ENCODE peak calls at places on chromosome 14, in six cellular contexts. Y is psoas muscle, S is tibial nerve, L is progenitor cell of endocrine pancreas, T is transverse colon, X is astrocyte of the cerebellum. F is an unnamed sample.
A peak's percentile ranks its signal among the peaks of the same experiment; 100 is the strongest.

GRCh38 chr14:92408186-92408585 is 85.2 kb downstream of the SLC24A4 start:
- DNase-seq in L (no peak), Y (no peak), T (no peak), X (no peak), S (no peak), F (no peak)

GRCh38 chr14:74573421-74574091 is 38.5 kb downstream of the LTBP2 start:
- DNase-seq in X (no peak), Y (no peak), T (no peak), S (no peak), L (no peak), F (no peak)

GRCh38 chr14:32761381-32761968 is 177.2 kb upstream of the NPAS3 start:
- DNase-seq in X (no peak), T (no peak), Y (no peak), L (no peak), S (no peak), F (no peak)

GRCh38 chr14:54814076-54814475 is 88.5 kb downstream of the GCH1 start:
- DNase-seq in L (no peak), T (no peak), X (no peak), S (no peak), Y (no peak), F (no peak)

GRCh38 chr14:85380891-85381290 is 149.1 kb upstream of the FLRT2 start:
- DNase-seq in L (no peak), S (no peak), X (no peak), T (no peak), Y (no peak), F (no peak)

GRCh38 chr14:20714593-20715250 is 26.2 kb downstream of the ANG start:
- DNase-seq in Y (peak; percentile 71), L (no peak), T (peak; percentile 79), S (peak; percentile 61), X (peak; percentile 9), F (no peak)

GRCh38 chr14:50335389-50335788 is 23.3 kb downstream of the DMAC2L start:
- DNase-seq in X (peak; percentile 74), Y (peak; percentile 36), S (peak; percentile 48), T (peak; percentile 51), L (no peak), F (peak; percentile 52)

GRCh38 chr14:77122555-77123125 is 19.0 kb downstream of the ZDHHC22 start:
- DNase-seq in T (no peak), Y (no peak), L (no peak), X (no peak), S (no peak), F (no peak)

GRCh38 chr14:101335061-101335661 is 226.1 kb upstream of the DIO3 start:
- DNase-seq in X (no peak), S (no peak), L (no peak), T (no peak), Y (no peak), F (no peak)

GRCh38 chr14:105241641-105242040 is 6.7 kb upstream of the BTBD6 start:
- DNase-seq in L (no peak), X (no peak), Y (no peak), T (no peak), S (no peak), F (no peak)

GRCh38 chr14:100393906-100394732 is 71.0 kb downstream of the SLC25A47 start:
- DNase-seq in S (no peak), Y (no peak), X (no peak), L (no peak), T (no peak), F (no peak)

GRCh38 chr14:23435540-23436326 is at the start of gene MYH7:
- DNase-seq in L (no peak), T (peak; percentile 2), X (peak; percentile 22), S (no peak), Y (no peak), F (no peak)

GRCh38 chr14:87334997-87335675 is 657.8 kb downstream of the GALC start:
- DNase-seq in X (no peak), L (no peak), T (no peak), Y (no peak), S (no peak), F (no peak)

GRCh38 chr14:103436533-103436932 is 51.3 kb downstream of the MARK3 start:
- DNase-seq in Y (no peak), L (no peak), X (no peak), T (no peak), S (no peak), F (no peak)

GRCh38 chr14:57937681-57938080 is 71.8 kb upstream of the SLC35F4 start:
- DNase-seq in T (no peak), X (no peak), Y (no peak), S (no peak), L (no peak), F (no peak)

GRCh38 chr14:70898346-70898745 is 8.9 kb upstream of the PCNX1 start:
- DNase-seq in Y (no peak), T (no peak), X (no peak), L (no peak), S (no peak), F (no peak)

GRCh38 chr14:92462568-92462967 is 51.0 kb upstream of the RIN3 start:
- DNase-seq in S (no peak), T (no peak), Y (no peak), X (no peak), L (no peak), F (no peak)

GRCh38 chr14:95388699-95389098 is 69.0 kb upstream of the CLMN start:
- DNase-seq in Y (no peak), T (no peak), L (no peak), X (no peak), S (no peak), F (no peak)

GRCh38 chr14:32379447-32379846 is 50.3 kb downstream of the AKAP6 start:
- DNase-seq in X (no peak), T (no peak), Y (no peak), S (no peak), L (no peak), F (no peak)

DNA sequence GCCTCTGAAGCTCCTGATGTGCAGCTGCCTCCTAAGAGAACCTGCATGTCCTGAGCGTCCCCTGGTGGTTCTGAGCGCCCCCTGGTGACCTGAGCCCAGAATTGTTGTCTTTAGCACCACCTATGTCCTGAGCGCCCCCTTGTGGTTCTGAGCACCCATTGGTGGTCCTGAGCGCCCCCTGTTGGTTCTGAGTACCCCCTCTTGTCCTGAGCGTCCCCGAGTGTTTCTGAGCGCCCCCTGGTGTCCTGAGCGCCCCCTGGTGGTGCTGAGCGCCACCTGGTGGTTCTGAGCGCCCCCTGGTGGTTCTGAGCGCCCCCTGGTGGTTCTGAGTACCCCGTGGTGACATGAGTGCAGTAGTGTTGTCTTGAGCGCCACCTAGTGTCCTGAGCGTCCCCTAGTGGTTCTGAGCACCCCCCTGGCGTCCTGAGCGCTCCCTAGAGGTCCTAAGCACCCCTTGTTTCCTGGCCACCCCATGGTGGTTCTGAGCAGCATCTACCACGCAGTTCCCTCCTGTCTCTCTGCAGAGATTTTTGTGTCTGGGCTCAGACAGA is 782.5 kb downstream of the TMEM121 start:
- DNase-seq in Y (no peak), L (no peak), X (no peak), S (no peak), T (peak; percentile 57), F (no peak)
- TF ChIP-seq CTCF in Y (no peak), L (peak; percentile 22), X (no peak), S (no peak), T (peak; percentile 40), F (peak; percentile 42)

GRCh38 chr14:96501383-96501745 is 818 bp upstream of the PAPOLA start:
- DNase-seq in Y (no peak), S (no peak), L (no peak), T (no peak), X (no peak), F (no peak)
- TF ChIP-seq CTCF in Y (no peak), S (no peak), L (no peak), T (no peak), X (no peak), F (no peak)

GRCh38 chr14:63220526-63220925 is 16.3 kb downstream of the RHOJ start:
- DNase-seq in Y (no peak), L (no peak), X (no peak), T (no peak), S (no peak), F (no peak)
- TF ChIP-seq CTCF in Y (no peak), L (no peak), X (no peak), T (no peak), S (no peak), F (no peak)

DNA sequence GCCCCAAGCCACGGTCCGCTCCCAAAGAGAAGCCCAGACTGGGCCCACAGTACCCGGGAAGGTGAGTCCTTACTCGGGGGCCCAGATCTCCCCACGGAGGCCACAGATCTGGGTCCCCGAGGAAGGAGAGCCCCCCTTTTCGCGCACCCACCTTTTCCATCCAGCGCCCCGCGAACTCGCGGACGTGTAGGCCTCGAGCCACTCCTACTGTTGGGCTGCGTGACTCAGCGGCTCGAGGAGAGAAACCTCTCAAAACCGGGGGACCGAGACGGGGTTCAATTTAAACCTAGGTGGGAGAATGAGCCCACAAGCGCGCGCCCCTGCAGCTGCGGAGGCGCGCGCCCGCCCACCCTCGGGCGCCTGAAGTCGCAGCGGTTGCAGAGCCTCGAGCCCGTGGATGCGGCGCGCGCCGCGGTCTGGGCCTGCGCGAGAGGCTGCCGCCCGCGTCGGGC is 6.3 kb downstream of the SIX6 start:
- DNase-seq in T (no peak), S (no peak), Y (no peak), L (no peak), X (no peak), F (no peak)
- TF ChIP-seq CTCF in T (no peak), S (no peak), Y (no peak), L (no peak), X (peak; percentile 28), F (peak; percentile 6)

DNA sequence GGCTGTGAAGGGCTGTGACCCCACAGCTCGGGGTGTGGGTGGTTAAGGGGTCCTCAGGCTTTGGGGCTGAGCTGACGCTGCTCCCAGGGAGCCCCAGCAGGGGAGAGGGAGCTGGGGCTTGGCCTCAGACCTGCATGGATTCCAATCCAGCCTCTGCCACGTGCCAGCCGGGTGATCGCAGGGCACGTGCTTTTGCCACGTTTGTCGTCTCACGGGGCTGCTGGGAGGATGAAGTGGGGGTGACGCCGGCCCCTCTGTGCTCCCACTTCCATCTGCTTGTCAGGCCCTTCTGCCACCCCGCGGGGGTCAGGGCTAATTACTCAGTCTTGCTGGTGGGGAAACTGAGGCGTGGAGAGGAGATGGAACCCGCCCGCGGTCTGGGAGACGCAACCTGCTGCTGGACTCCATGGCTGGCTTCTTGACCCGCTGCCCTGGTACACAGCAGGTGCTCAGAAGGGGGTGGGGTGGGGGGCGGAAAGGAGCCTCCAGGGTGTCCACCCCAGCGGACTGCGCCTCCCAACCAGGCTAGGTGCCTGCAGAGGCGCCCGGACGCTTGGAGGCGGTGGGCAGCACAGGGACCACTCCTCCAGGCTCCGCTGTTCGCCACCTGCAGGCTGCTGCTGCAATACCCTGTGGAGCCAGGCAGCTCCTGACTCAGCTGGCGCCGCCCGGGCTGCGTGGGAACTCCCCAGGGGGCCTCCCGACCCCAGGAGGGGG is 36.4 kb upstream of the PRIMA1 start:
- DNase-seq in X (no peak), L (no peak), S (no peak), T (no peak), Y (no peak), F (no peak)
- TF ChIP-seq CTCF in X (no peak), L (peak; percentile 34), S (no peak), T (no peak), Y (no peak), F (peak; percentile 22)

F was measured in neural crest cell.